ENCODE peak calls at places on chromosome 15, in ten cellular contexts. One of them, this sample, is unnamed.

GRCh38 chr15:59591372-59591771 is 20.2 kb upstream of the GCNT3 start:
- DNase-seq in stomach: no peak
- DNase-seq in body of pancreas: no peak
- DNase-seq in breast epithelium: no peak
- DNase-seq in A549: no peak
- DNase-seq in right lobe of liver: no peak
- DNase-seq in esophagus muscularis mucosa: no peak
- DNase-seq in Peyer's patch: no peak
- DNase-seq in spleen: no peak
- DNase-seq in tibial nerve: no peak
- DNase-seq in this sample: no peak

GRCh38 chr15:100350434-100351226 is 8.9 kb upstream of the ADAMTS17 start:
- DNase-seq in stomach: peak; percentile 49
- DNase-seq in body of pancreas: peak; percentile 47
- DNase-seq in breast epithelium: no peak
- DNase-seq in A549: peak; percentile 90
- DNase-seq in right lobe of liver: no peak
- DNase-seq in esophagus muscularis mucosa: no peak
- DNase-seq in Peyer's patch: no peak
- DNase-seq in spleen: no peak
- DNase-seq in tibial nerve: peak; percentile 67
- DNase-seq in this sample: no peak

GRCh38 chr15:91165850-91166249 is 65.8 kb downstream of the SV2B start:
- DNase-seq in stomach: no peak
- DNase-seq in body of pancreas: no peak
- DNase-seq in breast epithelium: no peak
- DNase-seq in A549: no peak
- DNase-seq in right lobe of liver: no peak
- DNase-seq in esophagus muscularis mucosa: no peak
- DNase-seq in Peyer's patch: no peak
- DNase-seq in spleen: no peak
- DNase-seq in tibial nerve: no peak
- DNase-seq in this sample: no peak

GRCh38 chr15:100383302-100384107 is 41.7 kb upstream of the ADAMTS17 start:
- DNase-seq in stomach: no peak
- DNase-seq in body of pancreas: peak; percentile 65
- DNase-seq in breast epithelium: no peak
- DNase-seq in A549: peak; percentile 64
- DNase-seq in right lobe of liver: peak; percentile 31
- DNase-seq in esophagus muscularis mucosa: no peak
- DNase-seq in Peyer's patch: no peak
- DNase-seq in spleen: no peak
- DNase-seq in tibial nerve: peak; percentile 64
- DNase-seq in this sample: peak; percentile 61

GRCh38 chr15:51380999-51381806 is 39.7 kb downstream of the GLDN start:
- DNase-seq in stomach: peak; percentile 60
- DNase-seq in body of pancreas: peak; percentile 57
- DNase-seq in breast epithelium: no peak
- DNase-seq in A549: peak; percentile 78
- DNase-seq in right lobe of liver: no peak
- DNase-seq in esophagus muscularis mucosa: no peak
- DNase-seq in Peyer's patch: no peak
- DNase-seq in spleen: no peak
- DNase-seq in tibial nerve: peak; percentile 60
- DNase-seq in this sample: peak; percentile 68

GRCh38 chr15:50058231-50058630 is 60.8 kb downstream of the ATP8B4 start:
- DNase-seq in stomach: no peak
- DNase-seq in body of pancreas: no peak
- DNase-seq in breast epithelium: no peak
- DNase-seq in A549: no peak
- DNase-seq in right lobe of liver: no peak
- DNase-seq in esophagus muscularis mucosa: no peak
- DNase-seq in Peyer's patch: no peak
- DNase-seq in spleen: no peak
- DNase-seq in tibial nerve: no peak
- DNase-seq in this sample: no peak

GRCh38 chr15:51341366-51342248 is at the start of gene GLDN:
- DNase-seq in stomach: peak; percentile 52
- DNase-seq in body of pancreas: no peak
- DNase-seq in breast epithelium: no peak
- DNase-seq in A549: peak; percentile 12
- DNase-seq in right lobe of liver: peak; percentile 34
- DNase-seq in esophagus muscularis mucosa: no peak
- DNase-seq in Peyer's patch: no peak
- DNase-seq in spleen: no peak
- DNase-seq in tibial nerve: no peak
- DNase-seq in this sample: no peak

GRCh38 chr15:23734856-23735255 is 47.8 kb upstream of the NDN start:
- DNase-seq in stomach: no peak
- DNase-seq in body of pancreas: no peak
- DNase-seq in breast epithelium: no peak
- DNase-seq in A549: no peak
- DNase-seq in right lobe of liver: no peak
- DNase-seq in esophagus muscularis mucosa: no peak
- DNase-seq in Peyer's patch: no peak
- DNase-seq in spleen: no peak
- DNase-seq in tibial nerve: no peak
- DNase-seq in this sample: no peak

GRCh38 chr15:98518823-98519561 is 129.3 kb upstream of the IGF1R start:
- DNase-seq in stomach: peak; percentile 44
- DNase-seq in body of pancreas: peak; percentile 51
- DNase-seq in breast epithelium: no peak
- DNase-seq in A549: peak; percentile 85
- DNase-seq in right lobe of liver: no peak
- DNase-seq in esophagus muscularis mucosa: peak; percentile 91
- DNase-seq in Peyer's patch: no peak
- DNase-seq in spleen: no peak
- DNase-seq in tibial nerve: peak; percentile 54
- DNase-seq in this sample: peak; percentile 43

GRCh38 chr15:41544650-41545015 is 576 bp upstream of the RPAP1 start:
- DNase-seq in stomach: peak; percentile 42
- DNase-seq in body of pancreas: peak; percentile 21
- DNase-seq in breast epithelium: no peak
- DNase-seq in A549: no peak
- DNase-seq in right lobe of liver: peak; percentile 32
- DNase-seq in esophagus muscularis mucosa: no peak
- DNase-seq in Peyer's patch: no peak
- DNase-seq in spleen: peak; percentile 78
- DNase-seq in tibial nerve: no peak
- DNase-seq in this sample: no peak

GRCh38 chr15:30073915-30074314 is 8.8 kb upstream of the GOLGA8J start:
- DNase-seq in stomach: no peak
- DNase-seq in body of pancreas: no peak
- DNase-seq in breast epithelium: no peak
- DNase-seq in A549: no peak
- DNase-seq in right lobe of liver: no peak
- DNase-seq in esophagus muscularis mucosa: no peak
- DNase-seq in Peyer's patch: no peak
- DNase-seq in spleen: no peak
- DNase-seq in tibial nerve: no peak
- DNase-seq in this sample: no peak

GRCh38 chr15:67146214-67146613 is 80.8 kb downstream of the SMAD3 start:
- DNase-seq in stomach: peak; percentile 45
- DNase-seq in body of pancreas: peak; percentile 68
- DNase-seq in breast epithelium: no peak
- DNase-seq in A549: peak; percentile 69
- DNase-seq in right lobe of liver: peak; percentile 66
- DNase-seq in esophagus muscularis mucosa: no peak
- DNase-seq in Peyer's patch: peak; percentile 67
- DNase-seq in spleen: no peak
- DNase-seq in tibial nerve: no peak
- DNase-seq in this sample: peak; percentile 68

GRCh38 chr15:67147410-67147949 is 82.1 kb downstream of the SMAD3 start:
- DNase-seq in stomach: no peak
- DNase-seq in body of pancreas: no peak
- DNase-seq in breast epithelium: no peak
- DNase-seq in A549: no peak
- DNase-seq in right lobe of liver: no peak
- DNase-seq in esophagus muscularis mucosa: no peak
- DNase-seq in Peyer's patch: no peak
- DNase-seq in spleen: no peak
- DNase-seq in tibial nerve: no peak
- DNase-seq in this sample: no peak

GRCh38 chr15:67145710-67146109 is 80.3 kb downstream of the SMAD3 start:
- DNase-seq in stomach: no peak
- DNase-seq in body of pancreas: no peak
- DNase-seq in breast epithelium: no peak
- DNase-seq in A549: no peak
- DNase-seq in right lobe of liver: no peak
- DNase-seq in esophagus muscularis mucosa: no peak
- DNase-seq in Peyer's patch: no peak
- DNase-seq in spleen: no peak
- DNase-seq in tibial nerve: no peak
- DNase-seq in this sample: no peak

GRCh38 chr15:67148196-67148701 is 82.8 kb downstream of the SMAD3 start:
- DNase-seq in stomach: no peak
- DNase-seq in body of pancreas: no peak
- DNase-seq in breast epithelium: no peak
- DNase-seq in A549: peak; percentile 90
- DNase-seq in right lobe of liver: no peak
- DNase-seq in esophagus muscularis mucosa: no peak
- DNase-seq in Peyer's patch: no peak
- DNase-seq in spleen: no peak
- DNase-seq in tibial nerve: no peak
- DNase-seq in this sample: no peak

GRCh38 chr15:67146875-67147381 is 81.5 kb downstream of the SMAD3 start:
- DNase-seq in stomach: no peak
- DNase-seq in body of pancreas: no peak
- DNase-seq in breast epithelium: no peak
- DNase-seq in A549: peak; percentile 92
- DNase-seq in right lobe of liver: no peak
- DNase-seq in esophagus muscularis mucosa: no peak
- DNase-seq in Peyer's patch: peak; percentile 87
- DNase-seq in spleen: no peak
- DNase-seq in tibial nerve: no peak
- DNase-seq in this sample: no peak
- TF ChIP-seq POLR2A in stomach: no peak
- TF ChIP-seq POLR2A in body of pancreas: no peak
- TF ChIP-seq POLR2A in breast epithelium: no peak
- TF ChIP-seq POLR2A in A549: no peak
- TF ChIP-seq POLR2A in right lobe of liver: no peak
- TF ChIP-seq POLR2A in esophagus muscularis mucosa: no peak
- TF ChIP-seq POLR2A in Peyer's patch: no peak
- TF ChIP-seq POLR2A in spleen: no peak
- TF ChIP-seq POLR2A in tibial nerve: no peak
- TF ChIP-seq POLR2A in this sample: no peak

DNA sequence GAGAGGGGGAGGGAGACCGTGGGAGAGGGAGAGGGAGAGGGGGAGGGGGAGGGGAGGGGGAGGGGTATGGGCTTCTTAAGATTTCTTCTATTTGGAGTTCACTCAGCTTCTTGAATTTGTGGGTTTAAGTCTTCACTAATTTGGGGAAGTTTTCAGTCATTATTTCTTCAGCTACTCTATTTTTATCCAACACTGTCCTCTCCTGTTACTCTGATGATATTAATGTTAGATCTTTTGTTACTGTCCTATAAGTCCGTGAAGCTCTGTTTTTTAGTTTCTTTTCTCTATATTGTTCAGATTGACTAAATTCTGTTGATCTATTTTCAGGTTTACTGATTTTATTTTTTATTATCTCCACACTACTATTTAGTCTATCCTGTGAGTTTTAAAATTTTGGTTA is 351.5 kb upstream of the TPM1 start:
- DNase-seq in stomach: no peak
- DNase-seq in body of pancreas: no peak
- DNase-seq in breast epithelium: no peak
- DNase-seq in A549: no peak
- DNase-seq in right lobe of liver: no peak
- DNase-seq in esophagus muscularis mucosa: no peak
- DNase-seq in Peyer's patch: no peak
- DNase-seq in spleen: no peak
- DNase-seq in tibial nerve: no peak
- DNase-seq in this sample: no peak
- TF ChIP-seq CTCF in stomach: no peak
- TF ChIP-seq CTCF in body of pancreas: no peak
- TF ChIP-seq CTCF in breast epithelium: no peak
- TF ChIP-seq CTCF in A549: no peak
- TF ChIP-seq CTCF in right lobe of liver: no peak
- TF ChIP-seq CTCF in esophagus muscularis mucosa: no peak
- TF ChIP-seq CTCF in Peyer's patch: no peak
- TF ChIP-seq CTCF in spleen: no peak
- TF ChIP-seq CTCF in tibial nerve: no peak
- TF ChIP-seq CTCF in this sample: peak; percentile 21

DNA sequence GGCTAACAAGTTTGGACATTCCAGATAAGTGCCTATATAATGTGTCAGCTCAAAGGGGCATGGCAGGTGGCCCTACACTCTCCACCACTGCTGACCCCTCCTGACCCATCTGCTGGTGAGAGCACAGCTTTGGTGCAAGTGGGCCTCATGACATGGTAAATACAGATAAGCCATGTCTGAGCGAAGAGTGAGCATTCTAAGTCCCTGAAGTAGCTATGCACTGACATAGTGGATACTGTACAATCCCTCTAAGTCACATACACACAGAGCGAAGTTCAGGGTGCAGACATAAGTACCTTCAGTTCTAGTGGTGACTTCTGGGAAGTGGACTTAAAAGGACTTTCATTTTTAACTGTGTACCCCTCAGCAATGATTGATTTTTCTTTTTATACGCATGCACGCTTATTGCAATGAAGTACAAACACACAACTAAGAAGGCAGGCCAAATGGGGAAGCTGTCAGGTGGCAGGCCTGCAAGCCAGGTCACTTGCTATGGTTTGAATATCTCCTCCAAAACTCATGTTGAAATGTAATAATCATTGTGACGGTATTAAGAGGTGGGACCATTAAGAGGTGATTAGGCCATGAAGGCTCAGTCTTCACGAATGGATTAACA is 41.5 kb downstream of the TBC1D2B start:
- DNase-seq in stomach: no peak
- DNase-seq in body of pancreas: no peak
- DNase-seq in breast epithelium: no peak
- DNase-seq in A549: no peak
- DNase-seq in right lobe of liver: no peak
- DNase-seq in esophagus muscularis mucosa: no peak
- DNase-seq in Peyer's patch: no peak
- DNase-seq in spleen: no peak
- DNase-seq in tibial nerve: no peak
- DNase-seq in this sample: no peak
- H3K4me3 ChIP-seq in stomach: no peak overlapping the region
- H3K4me3 ChIP-seq in body of pancreas: no peak overlapping the region
- H3K4me3 ChIP-seq in breast epithelium: no peak overlapping the region
- H3K4me3 ChIP-seq in A549: no peak overlapping the region
- H3K4me3 ChIP-seq in right lobe of liver: no peak overlapping the region
- H3K4me3 ChIP-seq in esophagus muscularis mucosa: no peak overlapping the region
- H3K4me3 ChIP-seq in Peyer's patch: no peak overlapping the region
- H3K4me3 ChIP-seq in spleen: no peak overlapping the region
- H3K4me3 ChIP-seq in tibial nerve: no peak overlapping the region
- H3K4me3 ChIP-seq in this sample: no peak overlapping the region

DNA sequence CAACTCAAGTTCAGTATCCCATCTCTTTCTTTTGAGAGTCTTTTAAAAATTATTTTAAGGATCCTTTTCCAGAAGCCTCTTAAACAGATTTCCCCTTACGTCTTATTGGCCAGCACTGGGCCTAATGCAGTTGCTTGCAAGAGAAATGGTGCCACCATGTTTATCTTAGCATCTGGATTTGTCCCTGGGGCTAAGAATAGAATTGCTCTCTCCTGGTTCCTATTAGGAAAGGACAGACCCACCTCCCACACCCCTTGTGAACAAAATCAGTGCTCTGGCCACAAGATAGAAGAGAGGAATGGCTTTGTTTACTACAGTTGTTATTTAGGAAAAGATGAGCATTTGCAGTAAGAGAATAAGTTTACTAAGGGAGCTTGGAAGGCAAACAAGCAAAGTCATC is 128.2 kb upstream of the CGNL1 start:
- DNase-seq in stomach: no peak
- DNase-seq in body of pancreas: no peak
- DNase-seq in breast epithelium: no peak
- DNase-seq in A549: no peak
- DNase-seq in right lobe of liver: no peak
- DNase-seq in esophagus muscularis mucosa: no peak
- DNase-seq in Peyer's patch: no peak
- DNase-seq in spleen: no peak
- DNase-seq in tibial nerve: no peak
- DNase-seq in this sample: no peak
- TF ChIP-seq POLR2A in stomach: no peak
- TF ChIP-seq POLR2A in body of pancreas: no peak
- TF ChIP-seq POLR2A in breast epithelium: no peak
- TF ChIP-seq POLR2A in A549: no peak
- TF ChIP-seq POLR2A in right lobe of liver: no peak
- TF ChIP-seq POLR2A in esophagus muscularis mucosa: no peak
- TF ChIP-seq POLR2A in Peyer's patch: no peak
- TF ChIP-seq POLR2A in spleen: no peak
- TF ChIP-seq POLR2A in tibial nerve: no peak
- TF ChIP-seq POLR2A in this sample: no peak

This sample was measured in adrenal gland.